ENCODE peak calls at places on chromosomes 12 and 14, in ten cellular contexts. M is GM23248, I is SK-N-SH, Q is testis, N is aorta, E is body of pancreas, T is lower lobe of right lung, H is mammary epithelial cell, W is upper lobe of right lung, C is HepG2. F is an unnamed sample.

GRCh38 chr12:116525418-116526001 is 33.7 kb upstream of the MAP1LC3B2 start:
- DNase-seq in N (peak; percentile 91), M (peak; percentile 96), Q (peak; percentile 58), C (no peak), E (peak; percentile 89), H (peak; percentile 89), W (no peak), I (no peak), T (no peak), F (no peak)

GRCh38 chr14:74333909-74334308 is 14.4 kb upstream of the VRTN start:
- DNase-seq in M (peak; percentile 81), N (no peak), C (no peak), T (no peak), W (no peak), H (peak; percentile 78), I (no peak), Q (no peak), E (no peak), F (no peak)

GRCh38 chr12:127555071-127555470 is 711.9 kb upstream of the TMEM132C start:
- DNase-seq in I (no peak), M (no peak), Q (no peak), T (no peak), N (no peak), E (no peak), C (no peak), W (no peak), H (no peak), F (no peak)

GRCh38 chr14:45251912-45252311 is 1.1 kb downstream of the MIS18BP1 start:
- DNase-seq in I (peak; percentile 9), N (no peak), C (peak; percentile 16), H (peak; percentile 21), E (peak; percentile 17), Q (no peak), M (peak; percentile 56), T (no peak), W (no peak), F (no peak)

GRCh38 chr14:74018704-74019407 is at the start of the genes BBOF1 and ENTPD5:
- DNase-seq in C (peak; percentile 61), H (peak; percentile 82), W (peak; percentile 94), E (peak; percentile 84), T (peak; percentile 92), M (peak; percentile 97), I (peak; percentile 98), N (peak; percentile 95), Q (peak; percentile 90), F (peak; percentile 90)

GRCh38 chr14:80930836-80931389 is 10.6 kb downstream of the CEP128 start:
- DNase-seq in W (no peak), M (peak; percentile 92), T (no peak), Q (no peak), E (peak; percentile 22), H (peak; percentile 96), C (no peak), I (no peak), N (no peak), F (no peak)

GRCh38 chr14:96363751-96364336 is 518 bp downstream of the GSKIP start:
- DNase-seq in M (peak; percentile 76), E (peak; percentile 71), T (peak; percentile 63), W (peak; percentile 76), I (peak; percentile 55), C (peak; percentile 48), Q (peak; percentile 49), N (peak; percentile 81), H (peak; percentile 63), F (peak; percentile 61)

GRCh38 chr14:28652782-28653181 is 113.8 kb upstream of the FOXG1 start:
- DNase-seq in C (no peak), Q (no peak), M (peak; percentile 29), H (peak; percentile 91), E (no peak), N (no peak), T (no peak), W (no peak), I (no peak), F (no peak)

GRCh38 chr12:12901158-12901791 is 9.9 kb downstream of the GPRC5A start:
- DNase-seq in W (no peak), M (peak; percentile 98), T (no peak), N (peak; percentile 77), Q (no peak), H (peak; percentile 96), C (peak; percentile 37), I (no peak), E (peak; percentile 26), F (no peak)

GRCh38 chr12:15532364-15532977 is 210.2 kb downstream of the PTPRO start:
- DNase-seq in I (peak; percentile 5), E (peak; percentile 18), H (peak; percentile 70), M (peak; percentile 84), W (no peak), N (no peak), T (no peak), C (peak; percentile 55), Q (no peak), F (peak; percentile 69)

GRCh38 chr14:54309615-54310014 is 87.2 kb upstream of the CDKN3 start:
- DNase-seq in N (no peak), C (no peak), H (no peak), M (no peak), I (no peak), Q (no peak), E (no peak), T (no peak), W (no peak), F (no peak)

GRCh38 chr12:54215990-54216579 is 27.3 kb upstream of the SMUG1 start:
- DNase-seq in T (peak; percentile 58), Q (no peak), N (peak; percentile 82), I (no peak), M (no peak), C (no peak), W (peak; percentile 67), H (no peak), E (peak; percentile 15), F (no peak)

GRCh38 chr12:54216580-54217308 is 28.0 kb upstream of the SMUG1 start:
- DNase-seq in T (peak; percentile 82), C (peak; percentile 79), I (peak; percentile 87), Q (peak; percentile 82), W (peak; percentile 82), H (peak; percentile 78), N (peak; percentile 87), M (peak; percentile 89), E (peak; percentile 74), F (peak; percentile 84)

GRCh38 chr12:54220092-54220557 is 31.3 kb upstream of the SMUG1 start:
- DNase-seq in I (peak; percentile 75), M (peak; percentile 78), T (no peak), E (peak; percentile 66), W (peak; percentile 61), N (peak; percentile 87), Q (peak; percentile 87), H (peak; percentile 79), C (peak; percentile 45), F (peak; percentile 68)

GRCh38 chr12:54217309-54217661 is 28.5 kb upstream of the SMUG1 start:
- DNase-seq in M (no peak), N (no peak), Q (no peak), H (no peak), T (no peak), C (no peak), W (no peak), I (peak; percentile 42), E (no peak), F (no peak)

GRCh38 chr12:54217774-54218221 is 29.0 kb upstream of the SMUG1 start:
- DNase-seq in T (no peak), H (no peak), Q (peak; percentile 34), M (peak; percentile 50), I (no peak), N (peak; percentile 79), E (no peak), C (no peak), W (peak; percentile 65), F (no peak)
- H3K27me3 ChIP-seq in T (peaks cover 32% of the 10 kb centered on the region), H (no peaks in the 10 kb centered on the region), Q (no peaks in the 10 kb centered on the region), M (no peaks in the 10 kb centered on the region), I (no peaks in the 10 kb centered on the region), N (no peaks in the 10 kb centered on the region), E (peaks cover 4% of the 10 kb centered on the region), C (peaks cover 28% of the 10 kb centered on the region), W (peaks cover 22% of the 10 kb centered on the region), F (no peaks in the 10 kb centered on the region)

GRCh38 chr12:48978741-48979601 is 849 bp downstream of the WNT1 start:
- DNase-seq in H (no peak), M (no peak), N (peak; percentile 70), Q (no peak), I (no peak), C (no peak), T (no peak), W (no peak), E (no peak), F (no peak)
- H3K4me3 ChIP-seq in H (peak overlapping the region; percentile 3), M (peak overlapping the region; percentile 29), N (no peak overlapping the region), Q (peak overlapping the region; percentile 2), I (peak overlapping the region; percentile 7), C (peak overlapping the region; percentile 44), T (peak overlapping the region; percentile 51), W (peak overlapping the region; percentile 42), E (no peak overlapping the region), F (peak overlapping the region; percentile 48)

DNA sequence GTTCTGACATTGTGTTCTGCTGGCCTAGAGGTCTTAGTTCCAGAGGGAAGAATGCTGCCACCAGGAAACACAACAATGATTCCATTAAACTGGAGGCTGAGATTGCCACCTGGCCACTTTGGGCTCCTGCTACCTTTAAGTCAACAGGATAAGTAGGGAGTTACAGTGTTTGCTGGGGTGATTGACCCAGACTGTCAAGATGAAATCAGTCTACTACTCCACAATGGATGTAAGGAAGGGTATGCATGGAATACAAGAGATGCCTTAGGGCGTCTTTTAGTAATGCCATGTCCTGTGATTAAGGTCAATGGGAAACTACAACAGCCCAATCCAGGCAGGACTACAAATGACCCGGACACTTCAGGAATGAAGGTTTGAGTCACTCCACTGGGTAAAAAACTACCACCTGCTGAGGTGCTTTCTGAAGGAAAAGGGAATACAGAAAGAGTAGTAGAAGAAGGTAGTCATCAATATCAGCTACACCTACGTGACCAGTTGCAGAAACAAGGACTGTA is 852.6 kb downstream of the LRFN5 start:
- DNase-seq in I (no peak), T (no peak), M (no peak), H (no peak), E (no peak), C (no peak), N (no peak), W (no peak), Q (no peak), F (no peak)
- H3K4me1 ChIP-seq in I (no peaks in the 10 kb centered on the region), T (no peaks in the 10 kb centered on the region), M (no peaks in the 10 kb centered on the region), H (no peaks in the 10 kb centered on the region), E (no peaks in the 10 kb centered on the region), C (no peaks in the 10 kb centered on the region), N (no peaks in the 10 kb centered on the region), W (no peaks in the 10 kb centered on the region), Q (no peaks in the 10 kb centered on the region), F (peaks cover 6% of the 10 kb centered on the region)

GRCh38 chr12:30823764-30824163 is 69.0 kb upstream of the CAPRIN2 start:
- DNase-seq in W (no peak), H (no peak), Q (no peak), M (no peak), I (no peak), E (no peak), N (no peak), T (no peak), C (no peak), F (no peak)

GRCh38 chr12:30822385-30823139 is 67.8 kb upstream of the CAPRIN2 start:
- DNase-seq in E (peak; percentile 47), Q (peak; percentile 70), N (peak; percentile 85), C (no peak), T (peak; percentile 76), I (peak; percentile 33), M (peak; percentile 79), W (peak; percentile 88), H (peak; percentile 22), F (no peak)

GRCh38 chr12:30823140-30823669 is 68.5 kb upstream of the CAPRIN2 start:
- DNase-seq in W (peak; percentile 72), M (peak; percentile 51), T (peak; percentile 57), Q (peak; percentile 41), N (peak; percentile 76), I (no peak), E (peak; percentile 5), H (no peak), C (no peak), F (no peak)

GRCh38 chr12:30825341-30825740 is 70.6 kb upstream of the CAPRIN2 start:
- DNase-seq in E (no peak), N (no peak), Q (no peak), W (no peak), H (no peak), M (no peak), C (no peak), T (no peak), I (no peak), F (no peak)

GRCh38 chr12:30824311-30824710 is 69.6 kb upstream of the CAPRIN2 start:
- DNase-seq in Q (no peak), T (no peak), M (no peak), W (no peak), E (no peak), C (no peak), N (no peak), I (no peak), H (no peak), F (no peak)
- H3K27me3 ChIP-seq in Q (no peaks in the 10 kb centered on the region), T (peaks cover 5% of the 10 kb centered on the region), M (no peaks in the 10 kb centered on the region), W (no peaks in the 10 kb centered on the region), E (no peaks in the 10 kb centered on the region), C (peaks cover 21% of the 10 kb centered on the region), N (no peaks in the 10 kb centered on the region), I (no peaks in the 10 kb centered on the region), H (no peaks in the 10 kb centered on the region), F (no peaks in the 10 kb centered on the region)

F was measured in Caco-2.